ENCODE peak calls at places on chromosomes 5 and 9, in eight cellular contexts. F is tibial nerve; T is cardiac fibroblast; E is naive thymus-derived CD4-positive, alpha-beta T cell; Y is astrocyte; J is uterus; U is fibroblast of pulmonary artery; S is AG09309. P is an unnamed sample.

GRCh38 chr5:25362799-25363198 is 718.0 kb upstream of the CDH10 start:
- DNase-seq in F (no peak), T (no peak), E (no peak), Y (no peak), J (no peak), U (no peak), S (no peak), P (no peak)

GRCh38 chr9:134455951-134456739 is 129.9 kb downstream of the RXRA start:
- DNase-seq in F (peak; percentile 92), T (peak; percentile 99), E (peak; percentile 87), Y (peak; percentile 98), J (peak; percentile 92), U (peak; percentile 98), S (peak; percentile 99), P (peak; percentile 96)

GRCh38 chr9:101442248-101443136 is 6.9 kb upstream of the ALDOB start:
- DNase-seq in F (no peak), T (no peak), E (no peak), Y (no peak), J (no peak), U (no peak), S (no peak), P (no peak)

GRCh38 chr5:35926389-35927051 is 11.9 kb downstream of the CAPSL start:
- DNase-seq in F (peak; percentile 81), T (peak; percentile 62), E (peak; percentile 77), Y (peak; percentile 8), J (peak; percentile 26), U (peak; percentile 63), S (no peak), P (no peak)

GRCh38 chr9:114386886-114387677 is 700 bp downstream of the AKNA start:
- DNase-seq in F (no peak), T (peak; percentile 22), E (no peak), Y (no peak), J (peak; percentile 58), U (no peak), S (no peak), P (no peak)

GRCh38 chr9:111411266-111411665 is 72.9 kb downstream of the ECPAS start:
- DNase-seq in F (no peak), T (no peak), E (no peak), Y (no peak), J (no peak), U (no peak), S (no peak), P (no peak)

GRCh38 chr5:36521838-36522745 is 84.3 kb upstream of the SLC1A3 start:
- DNase-seq in F (peak; percentile 56), T (no peak), E (no peak), Y (peak; percentile 27), J (no peak), U (peak; percentile 29), S (no peak), P (no peak)

GRCh38 chr5:40681351-40682311 is 1.9 kb downstream of the PTGER4 start:
- DNase-seq in F (no peak), T (peak; percentile 51), E (peak; percentile 53), Y (no peak), J (peak; percentile 22), U (no peak), S (no peak), P (no peak)

GRCh38 chr5:59445741-59446140 is 447.8 kb downstream of the PDE4D start:
- DNase-seq in F (no peak), T (peak; percentile 5), E (no peak), Y (peak; percentile 45), J (no peak), U (no peak), S (no peak), P (no peak)

GRCh38 chr5:65018763-65019162 is 250.0 kb downstream of the CWC27 start:
- DNase-seq in F (no peak), T (no peak), E (no peak), Y (no peak), J (no peak), U (no peak), S (no peak), P (no peak)

GRCh38 chr9:96222132-96222531 is 79.8 kb downstream of the HSD17B3 start:
- DNase-seq in F (no peak), T (peak; percentile 17), E (no peak), Y (no peak), J (no peak), U (no peak), S (no peak), P (no peak)

GRCh38 chr5:147037517-147038205 is 159.1 kb upstream of the PPP2R2B start:
- DNase-seq in F (no peak), T (peak; percentile 50), E (no peak), Y (peak; percentile 91), J (no peak), U (peak; percentile 77), S (peak; percentile 24), P (no peak)

DNA sequence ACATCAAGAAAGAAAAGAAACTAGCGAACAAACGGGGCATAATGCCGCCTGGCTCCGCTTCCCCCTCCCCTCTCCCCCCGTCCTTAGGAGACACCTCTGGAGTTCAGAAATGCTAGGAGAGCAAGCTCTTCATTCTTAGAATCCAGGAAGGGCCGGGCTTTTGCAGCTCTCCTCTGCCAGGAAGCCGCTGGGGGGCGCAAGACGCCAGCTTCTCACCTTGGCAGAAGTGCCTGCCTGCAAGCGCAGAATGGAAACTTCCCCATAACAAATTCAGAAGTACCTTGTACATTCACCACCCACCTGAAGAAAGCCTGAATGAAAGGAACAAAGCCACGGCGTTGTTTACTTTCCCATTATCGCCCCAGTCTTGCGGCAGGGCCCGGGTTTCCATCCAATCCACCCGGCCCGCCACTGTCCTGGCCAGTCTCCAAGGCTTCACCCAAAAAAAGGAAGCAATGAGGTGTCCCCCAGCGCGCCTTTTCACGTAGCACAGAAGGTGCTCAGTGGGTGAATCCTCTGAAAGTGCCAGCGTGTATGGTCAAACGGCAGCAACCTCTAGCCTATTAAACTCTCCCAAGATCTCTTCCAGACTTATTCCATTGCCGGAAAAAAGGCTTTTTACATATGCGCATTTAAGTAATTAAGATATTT is 1.7 kb upstream of the GADD45G start:
- DNase-seq in F (peak; percentile 88), T (peak; percentile 83), E (peak; percentile 84), Y (peak; percentile 60), J (peak; percentile 90), U (peak; percentile 84), S (peak; percentile 21), P (peak; percentile 92)
- H3K4me3 ChIP-seq in F (peak overlapping the region; percentile 80), T (peak overlapping the region; percentile 5), E (peak overlapping the region; percentile 72), Y (no peak overlapping the region), J (peak overlapping the region; percentile 60), U (no peak overlapping the region), S (no peak overlapping the region), P (peak overlapping the region; percentile 84)

GRCh38 chr5:32539981-32540380 is 45.4 kb upstream of the SUB1 start:
- DNase-seq in F (no peak), T (no peak), E (no peak), Y (no peak), J (no peak), U (no peak), S (no peak), P (no peak)

GRCh38 chr5:32531885-32532520 is 53.4 kb upstream of the SUB1 start:
- DNase-seq in F (no peak), T (peak; percentile 69), E (peak; percentile 60), Y (peak; percentile 32), J (no peak), U (peak; percentile 53), S (no peak), P (no peak)

GRCh38 chr5:32538031-32538547 is 47.3 kb upstream of the SUB1 start:
- DNase-seq in F (no peak), T (no peak), E (no peak), Y (no peak), J (no peak), U (peak; percentile 33), S (no peak), P (no peak)

GRCh38 chr5:32536246-32536645 is 49.1 kb upstream of the SUB1 start:
- DNase-seq in F (no peak), T (no peak), E (no peak), Y (no peak), J (no peak), U (no peak), S (no peak), P (no peak)

DNA sequence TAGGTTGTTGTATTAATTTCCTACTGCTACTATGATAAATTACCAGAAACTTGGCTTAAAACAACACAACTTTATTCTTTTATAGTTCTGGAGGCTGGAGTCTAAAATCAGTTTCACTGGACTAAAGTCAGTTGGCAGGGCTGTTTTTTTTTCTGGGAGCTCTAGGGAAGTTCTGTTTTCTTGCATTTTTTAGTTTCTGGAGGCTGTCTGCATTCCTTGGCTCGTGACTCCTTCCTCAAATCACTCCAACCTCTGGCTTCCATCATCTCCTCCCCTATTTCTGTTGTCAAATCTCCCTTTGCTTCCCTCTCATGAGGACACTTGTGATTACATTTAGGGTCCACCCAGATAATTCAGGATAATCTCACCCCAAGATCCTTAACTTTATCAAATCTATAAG is 51.3 kb upstream of the SUB1 start:
- DNase-seq in F (no peak), T (no peak), E (no peak), Y (no peak), J (peak; percentile 51), U (peak; percentile 48), S (no peak), P (no peak)
- H3K4me3 ChIP-seq in F (no peak overlapping the region), T (no peak overlapping the region), E (no peak overlapping the region), Y (no peak overlapping the region), J (no peak overlapping the region), U (no peak overlapping the region), S (no peak overlapping the region), P (no peak overlapping the region)

DNA sequence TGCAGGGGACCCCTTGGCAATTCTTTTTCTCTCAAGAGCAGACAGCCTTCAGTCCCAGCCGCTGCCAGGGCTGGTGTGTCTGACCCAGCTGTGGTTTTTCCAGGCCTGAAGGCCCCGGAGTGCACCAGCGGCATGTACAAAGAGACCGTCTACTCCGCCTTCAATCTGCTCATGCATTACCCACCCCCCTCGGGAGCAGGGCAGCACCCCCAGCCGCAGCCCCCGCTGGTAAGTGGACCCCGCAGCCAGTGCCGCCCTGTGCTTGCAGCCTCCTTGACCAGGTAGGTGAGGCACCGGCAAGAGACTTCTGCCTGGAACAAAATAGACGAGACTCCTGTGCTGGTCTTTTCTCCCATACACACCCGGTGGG is 1.3 kb downstream of the TCF7 start:
- DNase-seq in F (no peak), T (no peak), E (no peak), Y (no peak), J (no peak), U (no peak), S (no peak), P (no peak)
- H3K4me3 ChIP-seq in F (peak overlapping the region; percentile 61), T (no peak overlapping the region), E (peak overlapping the region; percentile 86), Y (peak overlapping the region; percentile 52), J (no peak overlapping the region), U (no peak overlapping the region), S (no peak overlapping the region), P (peak overlapping the region; percentile 62)

GRCh38 chr5:219492-219891 is 1.4 kb downstream of the SDHA start:
- DNase-seq in F (peak; percentile 10), T (peak; percentile 52), E (peak; percentile 19), Y (peak; percentile 48), J (no peak), U (peak; percentile 32), S (no peak), P (no peak)
- H3K4me3 ChIP-seq in F (peak overlapping the region; percentile 92), T (peak overlapping the region; percentile 97), E (peak overlapping the region; percentile 65), Y (peak overlapping the region; percentile 89), J (peak overlapping the region; percentile 87), U (peak overlapping the region; percentile 89), S (peak overlapping the region; percentile 82), P (peak overlapping the region; percentile 99)

P was measured in right atrium auricular region.